ENCODE peak calls at places on chromosomes 2 and 18, in six cellular contexts. H is omental fat pad; A is Calu3; W is upper lobe of left lung; C is CD8-positive, alpha-beta T cell; O is astrocyte of the spinal cord. Y is an unnamed sample.

GRCh38 chr2:174339971-174340399 is 5.2 kb downstream of the SP9 start:
- DNase-seq in H (no peak), A (no peak), W (no peak), C (no peak), O (no peak), Y (no peak)

GRCh38 chr2:156136566-156136965 is 196.0 kb downstream of the NR4A2 start:
- DNase-seq in H (no peak), A (no peak), W (no peak), C (no peak), O (no peak), Y (no peak)

GRCh38 chr2:190891370-190891769 is 10.7 kb downstream of the GLS start:
- DNase-seq in H (no peak), A (no peak), W (no peak), C (no peak), O (no peak), Y (no peak)

GRCh38 chr18:52160652-52161051 is 179.3 kb upstream of the DCC start:
- DNase-seq in H (no peak), A (peak), W (no peak), C (no peak), O (peak), Y (no peak)

GRCh38 chr2:49043405-49043982 is 110.8 kb downstream of the FSHR start:
- DNase-seq in H (no peak), A (no peak), W (no peak), C (no peak), O (no peak), Y (no peak)

GRCh38 chr18:6521804-6522418 is 107.2 kb upstream of the L3MBTL4 start:
- DNase-seq in H (no peak), A (peak), W (peak), C (no peak), O (peak), Y (no peak)

GRCh38 chr18:34650121-34650545 is 60.0 kb upstream of the DTNA start:
- DNase-seq in H (no peak), A (no peak), W (no peak), C (no peak), O (peak), Y (no peak)

GRCh38 chr2:100902833-100903405 is 83.0 kb downstream of the NPAS2 start:
- DNase-seq in H (no peak), A (peak), W (no peak), C (no peak), O (peak), Y (no peak)

GRCh38 chr2:60370835-60371618 is 182.4 kb downstream of the BCL11A start:
- DNase-seq in H (no peak), A (no peak), W (no peak), C (no peak), O (no peak), Y (no peak)

GRCh38 chr2:236614566-236614965 is 44.9 kb downstream of the ACKR3 start:
- DNase-seq in H (no peak), A (no peak), W (no peak), C (no peak), O (no peak), Y (no peak)

GRCh38 chr18:60092073-60092472 is 192.3 kb downstream of the PMAIP1 start:
- DNase-seq in H (no peak), A (no peak), W (no peak), C (no peak), O (no peak), Y (no peak)

DNA sequence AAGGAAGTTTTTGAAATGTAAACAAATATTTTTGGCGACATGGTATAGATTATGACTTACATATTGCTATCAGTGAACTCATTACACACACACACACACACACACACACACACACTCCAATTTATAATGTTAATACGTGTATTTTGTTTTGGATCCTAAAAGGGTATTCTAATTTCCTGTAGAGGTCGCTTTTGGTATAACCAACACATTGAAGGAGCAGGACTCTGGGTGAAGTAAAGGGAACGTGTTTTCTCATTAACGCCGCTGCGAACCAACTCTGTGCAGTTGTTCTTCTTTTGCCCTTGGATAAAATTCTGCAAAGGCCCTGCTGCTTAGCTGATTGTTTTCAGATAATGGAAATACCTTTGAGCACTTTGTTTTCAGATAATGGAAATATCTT is 190.4 kb downstream of the PMAIP1 start:
- DNase-seq in H (no peak), A (no peak), W (no peak), C (no peak), O (no peak), Y (no peak)
- TF ChIP-seq CTCF in H (no peak), A (no peak), W (no peak), C (no peak), O (peak), Y (no peak)

GRCh38 chr18:40437517-40437916 is 1517.5 kb upstream of the PIK3C3 start:
- DNase-seq in H (no peak), A (no peak), W (no peak), C (no peak), O (no peak), Y (no peak)
- TF ChIP-seq CTCF in H (no peak), A (no peak), W (no peak), C (no peak), O (no peak), Y (no peak)

GRCh38 chr2:240687045-240687740 is 4.5 kb upstream of the AQP12A start:
- DNase-seq in H (no peak), A (no peak), W (no peak), C (no peak), O (no peak), Y (no peak)

GRCh38 chr2:240686460-240686859 is 3.8 kb upstream of the AQP12B start:
- DNase-seq in H (no peak), A (no peak), W (no peak), C (no peak), O (no peak), Y (no peak)

GRCh38 chr2:240688563-240688919 is 3.1 kb upstream of the AQP12A start:
- DNase-seq in H (no peak), A (no peak), W (no peak), C (no peak), O (no peak), Y (no peak)

GRCh38 chr2:240687741-240688562 is 3.7 kb upstream of the AQP12A start:
- DNase-seq in H (no peak), A (no peak), W (no peak), C (no peak), O (no peak), Y (no peak)

DNA sequence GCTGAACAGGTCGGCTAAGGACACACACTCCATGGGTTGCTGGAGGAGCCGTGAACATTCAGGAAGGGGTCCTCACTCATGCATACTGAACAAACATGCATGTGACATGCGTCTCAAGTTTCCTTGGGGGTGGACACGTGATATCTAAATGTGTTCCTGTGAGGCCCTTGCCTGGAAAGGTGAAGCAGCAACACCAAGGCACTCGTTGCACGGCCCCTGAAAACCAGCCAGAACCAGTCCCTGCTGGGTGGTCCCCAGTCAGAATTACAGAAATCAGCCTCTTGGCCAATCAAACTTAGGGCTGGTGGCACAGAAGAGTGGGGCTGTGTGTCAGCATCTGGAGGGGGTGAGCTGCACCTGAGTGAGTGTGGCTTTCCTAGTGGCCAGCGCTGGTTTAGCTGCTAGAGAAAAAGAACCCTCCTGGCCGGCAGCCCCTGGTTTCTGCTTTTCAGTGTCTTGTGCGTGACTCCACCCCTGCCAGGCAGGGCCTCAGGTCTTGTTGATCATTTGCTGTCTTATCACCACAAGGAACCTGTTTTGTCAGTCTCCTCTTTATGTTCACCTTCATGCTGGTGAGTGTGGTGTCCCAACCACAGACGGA is 3.2 kb upstream of the AQP12B start:
- DNase-seq in H (no peak), A (peak), W (no peak), C (no peak), O (no peak), Y (no peak)
- TF ChIP-seq CTCF in H (no peak), A (no peak), W (no peak), C (no peak), O (no peak), Y (no peak)

DNA sequence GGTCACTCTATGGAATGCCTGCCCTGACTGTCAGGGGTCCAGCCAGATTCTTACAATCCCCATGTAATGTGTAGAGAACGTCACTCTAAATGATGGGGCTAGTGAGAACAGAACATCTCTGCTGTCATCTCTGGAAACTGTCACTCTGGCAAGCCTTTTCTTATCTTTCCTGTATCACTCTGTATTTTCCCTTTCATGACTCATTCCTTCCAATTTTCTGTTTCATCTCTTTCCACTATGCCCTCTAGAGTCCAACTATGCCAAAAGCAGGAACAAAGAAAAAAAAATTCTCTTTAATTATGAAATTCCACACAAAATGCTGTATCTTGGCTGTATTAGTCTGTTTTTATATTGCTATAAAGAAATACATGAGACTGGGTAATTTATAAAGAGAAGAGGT is 608.8 kb downstream of the ADCYAP1 start:
- DNase-seq in H (no peak), A (no peak), W (no peak), C (no peak), O (no peak), Y (no peak)
- TF ChIP-seq CTCF in H (no peak), A (peak), W (no peak), C (no peak), O (no peak), Y (no peak)

DNA sequence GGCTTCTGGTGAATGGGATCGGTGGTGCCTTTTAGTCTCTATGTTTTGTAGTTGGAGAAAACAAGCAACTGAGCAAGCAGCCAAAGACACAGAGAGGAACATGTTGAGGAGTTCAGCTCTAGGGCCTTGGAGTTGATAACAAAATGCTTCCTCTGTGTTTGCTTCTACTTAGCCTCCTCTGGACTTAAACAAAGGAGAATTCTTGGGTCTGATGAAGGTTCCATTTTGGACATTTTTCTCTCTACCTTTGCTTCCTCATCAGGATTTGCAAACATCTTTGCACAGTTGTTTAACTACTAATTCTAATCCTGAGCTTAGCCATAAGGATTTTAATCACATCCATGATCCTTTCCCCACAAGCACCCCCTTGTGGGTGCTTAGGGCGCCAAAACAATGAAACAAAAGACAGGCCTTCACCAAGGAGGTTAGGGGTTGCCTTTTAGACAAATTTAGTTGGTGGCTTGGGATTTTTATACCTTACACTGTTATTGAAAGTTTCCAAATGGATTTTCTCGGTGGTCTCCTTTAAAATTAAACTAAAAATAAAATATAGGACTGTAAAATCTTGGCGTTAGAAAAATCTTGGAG is 148.5 kb upstream of the SATB2 start:
- DNase-seq in H (no peak), A (no peak), W (no peak), C (no peak), O (no peak), Y (no peak)
- TF ChIP-seq CTCF in H (no peak), A (peak), W (no peak), C (no peak), O (peak), Y (no peak)

GRCh38 chr2:105788670-105789290 is 44.1 kb downstream of the NCK2 start:
- DNase-seq in H (no peak), A (no peak), W (no peak), C (no peak), O (no peak), Y (no peak)

GRCh38 chr2:105787376-105788318 is 42.9 kb downstream of the NCK2 start:
- DNase-seq in H (no peak), A (no peak), W (no peak), C (no peak), O (no peak), Y (no peak)

GRCh38 chr2:105791229-105791628 is 46.5 kb downstream of the NCK2 start:
- DNase-seq in H (no peak), A (no peak), W (no peak), C (no peak), O (no peak), Y (no peak)

GRCh38 chr2:105790467-105791118 is 45.9 kb downstream of the NCK2 start:
- DNase-seq in H (no peak), A (peak), W (no peak), C (no peak), O (no peak), Y (no peak)

GRCh38 chr2:105789745-105790466 is 45.2 kb downstream of the NCK2 start:
- DNase-seq in H (no peak), A (no peak), W (peak), C (no peak), O (peak), Y (no peak)
- TF ChIP-seq CTCF in H (no peak), A (no peak), W (no peak), C (peak), O (no peak), Y (no peak)

GRCh38 chr2:117618607-117619006 is 195.9 kb upstream of the DDX18 start:
- DNase-seq in H (no peak), A (no peak), W (no peak), C (no peak), O (no peak), Y (no peak)
- TF ChIP-seq CTCF in H (no peak), A (no peak), W (no peak), C (no peak), O (no peak), Y (no peak)

GRCh38 chr2:239035361-239035814 is 187.5 kb downstream of the TWIST2 start:
- DNase-seq in H (peak), A (peak), W (peak), C (peak), O (no peak), Y (peak)
- TF ChIP-seq CTCF in H (no peak), A (peak), W (peak), C (peak), O (peak), Y (peak)

DNA sequence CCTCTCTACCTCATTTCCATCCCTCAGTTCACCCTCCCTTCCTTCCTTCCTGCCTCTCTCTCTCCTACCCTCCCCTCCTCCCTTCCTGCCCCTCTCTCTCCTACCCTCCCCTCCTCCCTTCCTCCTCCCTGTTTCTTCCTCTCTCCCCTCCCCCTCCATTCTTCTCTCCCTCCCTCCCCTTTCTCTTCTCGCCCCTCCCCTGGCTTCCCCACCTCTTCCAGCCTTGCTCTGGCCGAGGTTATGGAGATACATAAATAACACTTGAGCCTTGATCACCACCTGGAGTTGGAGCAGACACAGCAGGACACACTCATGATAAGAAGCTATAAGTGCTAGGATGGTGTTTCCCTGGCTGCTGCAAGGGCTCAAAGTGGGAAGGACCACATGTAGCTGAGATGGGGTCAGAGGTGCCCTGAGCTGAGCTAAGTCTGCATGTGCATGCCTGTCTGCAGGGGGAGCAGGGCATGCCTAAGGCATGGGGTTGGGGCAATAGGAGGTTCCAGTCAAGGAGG is 326.1 kb upstream of the HS6ST1 start:
- DNase-seq in H (no peak), A (no peak), W (peak), C (no peak), O (no peak), Y (no peak)
- TF ChIP-seq CTCF in H (no peak), A (no peak), W (no peak), C (no peak), O (peak), Y (no peak)

GRCh38 chr2:26480751-26481380 is 2.9 kb upstream of the OTOF start:
- DNase-seq in H (no peak), A (no peak), W (no peak), C (no peak), O (no peak), Y (no peak)

GRCh38 chr2:26481705-26482104 is 3.8 kb upstream of the OTOF start:
- DNase-seq in H (no peak), A (no peak), W (no peak), C (no peak), O (no peak), Y (no peak)

GRCh38 chr2:26483501-26483900 is 5.6 kb upstream of the OTOF start:
- DNase-seq in H (no peak), A (no peak), W (no peak), C (no peak), O (no peak), Y (no peak)

GRCh38 chr2:26483027-26483326 is 5.1 kb upstream of the OTOF start:
- DNase-seq in H (no peak), A (no peak), W (no peak), C (no peak), O (no peak), Y (no peak)

DNA sequence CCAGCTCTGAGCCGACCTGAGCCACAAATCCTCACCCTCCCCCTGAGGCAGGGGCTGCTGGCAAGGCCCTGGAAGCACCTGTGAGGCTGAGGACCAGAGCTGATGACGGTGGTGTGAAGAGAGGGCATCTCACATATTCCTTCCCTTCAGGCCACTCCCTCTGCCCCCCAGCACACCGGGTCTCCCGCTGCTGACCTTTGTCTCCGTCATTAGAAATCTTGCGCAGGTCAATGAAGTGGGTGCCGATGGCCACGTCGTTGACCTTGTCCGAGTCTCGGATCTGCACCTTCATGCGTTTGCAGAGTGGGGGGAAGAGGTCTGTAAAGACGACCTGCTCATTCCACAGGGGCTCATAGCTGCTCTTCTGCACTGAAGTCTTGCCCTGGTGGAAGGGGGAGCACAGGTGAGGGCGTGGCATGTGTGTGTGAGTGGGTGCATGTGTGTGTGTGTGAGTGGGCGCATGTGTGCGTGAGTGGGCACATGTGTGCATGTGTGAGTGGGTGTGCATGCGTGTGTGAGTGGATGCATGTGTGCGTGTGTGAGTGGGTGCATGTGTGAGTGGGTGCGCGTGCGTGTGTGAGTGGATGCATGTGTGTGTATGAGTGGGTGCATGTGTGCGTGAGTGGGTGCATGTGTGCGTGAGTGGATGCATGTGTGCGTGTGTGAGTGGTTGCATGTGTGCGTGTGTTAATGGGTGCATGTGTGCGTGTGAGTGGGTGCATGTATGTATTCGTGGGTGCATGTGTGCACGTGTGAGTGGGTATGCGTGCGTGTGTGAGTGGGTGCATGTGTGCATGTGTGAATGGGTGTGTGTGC is 4.5 kb upstream of the OTOF start:
- DNase-seq in H (no peak), A (no peak), W (no peak), C (no peak), O (no peak), Y (no peak)
- TF ChIP-seq CTCF in H (no peak), A (no peak), W (no peak), C (no peak), O (no peak), Y (no peak)